ENCODE peak calls at places on chromosome 7, in five cellular contexts. L is GM12878, E is HepG2, G is upper lobe of left lung, J is K562. W is an unnamed sample. For H3K27me3, the result is how much of the 10 kb centered on the place peaks cover.

GRCh38 chr7:96679886-96680285 is 29.8 kb downstream of the SEM1 start:
- ATAC-seq in L (peak), E (peak), G (no peak), J (peak), W (no peak)

GRCh38 chr7:55026867-55027490 is 8.2 kb downstream of the EGFR start:
- ATAC-seq in L (no peak), E (no peak), G (peak), J (no peak), W (peak)

GRCh38 chr7:149621776-149622175 is 124.2 kb upstream of the ZNF746 start:
- ATAC-seq in L (peak), E (no peak), G (no peak), J (no peak), W (no peak)

GRCh38 chr7:159209429-159209828 is 64.8 kb upstream of the VIPR2 start:
- ATAC-seq in L (no peak), E (no peak), G (no peak), J (no peak), W (no peak)

GRCh38 chr7:266851-267840 is 22.8 kb upstream of the FOXL3 start:
- ATAC-seq in L (no peak), E (peak), G (peak), J (peak), W (no peak)

GRCh38 chr7:23357190-23358093 is 58.3 kb downstream of the MALSU1 start:
- ATAC-seq in L (peak), E (peak), G (no peak), J (peak), W (no peak)

GRCh38 chr7:151671514-151671913 is 151.8 kb upstream of the RHEB start:
- ATAC-seq in L (no peak), E (no peak), G (no peak), J (no peak), W (no peak)

GRCh38 chr7:155710530-155710929 is 66.1 kb downstream of the RBM33 start:
- ATAC-seq in L (no peak), E (no peak), G (no peak), J (no peak), W (no peak)

GRCh38 chr7:33661430-33662160 is 243.7 kb upstream of the BMPER start:
- ATAC-seq in L (no peak), E (no peak), G (no peak), J (no peak), W (no peak)

GRCh38 chr7:131497454-131497853 is 59.0 kb downstream of the PODXL start:
- ATAC-seq in L (no peak), E (no peak), G (no peak), J (no peak), W (peak)

GRCh38 chr7:45118292-45118691 is 6.8 kb upstream of the TBRG4 start:
- ATAC-seq in L (no peak), E (no peak), G (no peak), J (no peak), W (no peak)

GRCh38 chr7:132376361-132377013 is 199.8 kb downstream of the PLXNA4 start:
- ATAC-seq in L (no peak), E (no peak), G (no peak), J (no peak), W (no peak)

DNA sequence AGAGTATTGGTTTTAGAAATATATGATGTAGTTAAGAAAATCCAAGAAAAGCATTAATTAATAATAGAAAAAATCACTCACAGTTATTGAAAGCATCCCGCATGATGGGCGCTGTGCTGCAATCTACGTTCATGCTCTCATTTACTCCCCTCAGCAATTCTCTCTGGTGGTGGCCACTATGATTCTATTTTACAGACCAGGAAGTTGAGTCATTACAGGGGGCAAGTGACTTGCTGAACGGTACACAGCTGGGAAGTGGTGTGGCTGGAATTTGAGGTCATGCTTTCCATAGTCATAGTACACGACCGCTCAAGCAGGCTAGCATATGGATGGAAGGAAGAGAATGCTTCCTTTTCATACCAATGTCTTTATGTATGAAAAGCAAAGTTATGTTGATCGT is 117.4 kb downstream of the TES start:
- ATAC-seq in L (no peak), E (no peak), G (no peak), J (peak), W (no peak)
- TF ChIP-seq EP300 in L (no peak), E (no peak), G (no peak), J (no peak), W (no peak)

GRCh38 chr7:142796001-142796500 is 25.3 kb downstream of the PRSS2 start:
- ATAC-seq in L (no peak), E (no peak), G (no peak), J (no peak), W (no peak)
- H3K27me3 ChIP-seq in L (under half), E (under half), G (under half), J (under half), W (half or more)

GRCh38 chr7:6228865-6229264 is 43.6 kb downstream of the CYTH3 start:
- ATAC-seq in L (peak), E (no peak), G (peak), J (peak), W (peak)
- H3K4me3 ChIP-seq in L (peak), E (no peak), G (no peak), J (peak), W (peak)

GRCh38 chr7:31258391-31258790 is 82.1 kb downstream of the NEUROD6 start:
- ATAC-seq in L (no peak), E (no peak), G (no peak), J (no peak), W (no peak)

GRCh38 chr7:31263363-31263762 is 77.2 kb downstream of the NEUROD6 start:
- ATAC-seq in L (no peak), E (no peak), G (no peak), J (no peak), W (no peak)

GRCh38 chr7:31261373-31261772 is 79.2 kb downstream of the NEUROD6 start:
- ATAC-seq in L (no peak), E (no peak), G (no peak), J (no peak), W (no peak)
- TF ChIP-seq EP300 in L (no peak), E (no peak), G (no peak), J (no peak), W (no peak)

GRCh38 chr7:158060216-158060615 is 527.4 kb downstream of the PTPRN2 start:
- ATAC-seq in L (no peak), E (no peak), G (no peak), J (no peak), W (no peak)
- H3K27me3 ChIP-seq in L (under half), E (under half), G (under half), J (under half), W (under half)

W was measured in gastroesophageal sphincter.